ENCODE peak calls at places on chromosome 16, in four cellular contexts. M is AG04450, D is dorsolateral prefrontal cortex, W is BJ. V is an unnamed sample. For H3K27me3, the result is how much of the 10 kb centered on the place peaks cover.

GRCh38 chr16:81816351-81816750 is 37.3 kb downstream of the PLCG2 start:
- DNase-seq in M (no peak), D (no peak), W (no peak), V (no peak)

GRCh38 chr16:11296706-11297491 is 15.8 kb upstream of the PRM1 start:
- DNase-seq in M (no peak), D (no peak), W (no peak), V (no peak)

GRCh38 chr16:2196162-2196980 is at the start of gene CASKIN1:
- DNase-seq in M (no peak), D (no peak), W (no peak), V (no peak)

GRCh38 chr16:964696-965395 is 5.9 kb downstream of the LMF1 start:
- DNase-seq in M (no peak), D (peak), W (peak), V (no peak)

GRCh38 chr16:61323456-61323855 is 712.8 kb downstream of the CDH8 start:
- DNase-seq in M (no peak), D (no peak), W (no peak), V (no peak)

GRCh38 chr16:17412221-17412620 is 58.5 kb downstream of the XYLT1 start:
- DNase-seq in M (no peak), D (no peak), W (no peak), V (no peak)

GRCh38 chr16:85522517-85522841 is 90.6 kb upstream of the GSE1 start:
- DNase-seq in M (no peak), D (no peak), W (no peak), V (no peak)

GRCh38 chr16:10579965-10580918 is at the start of gene EMP2:
- DNase-seq in M (peak), D (no peak), W (no peak), V (peak)

GRCh38 chr16:49456763-49457162 is 83.2 kb downstream of the C16orf78 start:
- DNase-seq in M (no peak), D (no peak), W (no peak), V (peak)

GRCh38 chr16:72073831-72074230 is 10.8 kb downstream of the HPR start:
- DNase-seq in M (no peak), D (no peak), W (no peak), V (no peak)

GRCh38 chr16:85327731-85328664 is 215.7 kb upstream of the CIBAR2 start:
- DNase-seq in M (no peak), D (no peak), W (no peak), V (no peak)

GRCh38 chr16:74563828-74564263 is 43.1 kb downstream of the GLG1 start:
- DNase-seq in M (no peak), D (no peak), W (peak), V (peak)

GRCh38 chr16:50272111-50272571 is 5.8 kb downstream of the ADCY7 start:
- DNase-seq in M (no peak), D (no peak), W (no peak), V (no peak)

GRCh38 chr16:1289480-1289872 is 20.0 kb upstream of the UBE2I start:
- DNase-seq in M (no peak), D (no peak), W (no peak), V (no peak)

GRCh38 chr16:3879887-3880564 is 487 bp downstream of the CREBBP start:
- DNase-seq in M (no peak), D (peak), W (no peak), V (peak)

GRCh38 chr16:74716355-74716754 is 15.7 kb upstream of the MLKL start:
- DNase-seq in M (no peak), D (no peak), W (no peak), V (no peak)

GRCh38 chr16:50136399-50136798 is 16.7 kb upstream of the TENT4B start:
- DNase-seq in M (no peak), D (no peak), W (no peak), V (no peak)

GRCh38 chr16:15599303-15600070 is 43.5 kb downstream of the MARF1 start:
- DNase-seq in M (no peak), D (no peak), W (no peak), V (peak)

GRCh38 chr16:57720142-57720575 is 15.4 kb upstream of the KATNB1 start:
- DNase-seq in M (peak), D (peak), W (no peak), V (peak)

GRCh38 chr16:83849434-83849833 is 41.7 kb downstream of the HSBP1 start:
- DNase-seq in M (no peak), D (no peak), W (no peak), V (no peak)

GRCh38 chr16:72501739-72502653 is 330.0 kb upstream of the PMFBP1 start:
- DNase-seq in M (peak), D (peak), W (no peak), V (peak)

GRCh38 chr16:11666108-11667055 is 1.9 kb upstream of the SNN start:
- DNase-seq in M (no peak), D (no peak), W (no peak), V (no peak)

GRCh38 chr16:4081035-4081434 is 35.2 kb downstream of the ADCY9 start:
- DNase-seq in M (no peak), D (no peak), W (no peak), V (no peak)

GRCh38 chr16:27315333-27316037 is 1.7 kb downstream of the IL4R start:
- DNase-seq in M (no peak), D (no peak), W (no peak), V (peak)

GRCh38 chr16:52671560-52671959 is 124.6 kb upstream of the TOX3 start:
- DNase-seq in M (no peak), D (no peak), W (no peak), V (no peak)

GRCh38 chr16:84868829-84869457 is 49.2 kb downstream of the CRISPLD2 start:
- DNase-seq in M (no peak), D (no peak), W (no peak), V (no peak)

GRCh38 chr16:29701214-29701555 is 22.2 kb downstream of the QPRT start:
- DNase-seq in M (no peak), D (no peak), W (no peak), V (no peak)

GRCh38 chr16:59545666-59546065 is 811.5 kb upstream of the GOT2 start:
- DNase-seq in M (no peak), D (no peak), W (no peak), V (no peak)

GRCh38 chr16:12111223-12111622 is 134.7 kb downstream of the SNX29 start:
- DNase-seq in M (no peak), D (no peak), W (no peak), V (no peak)

GRCh38 chr16:22424161-22424937 is 49.9 kb upstream of the CDR2 start:
- DNase-seq in M (no peak), D (no peak), W (no peak), V (peak)

GRCh38 chr16:82464192-82464591 is 162.6 kb upstream of the CDH13 start:
- DNase-seq in M (no peak), D (no peak), W (no peak), V (no peak)

GRCh38 chr16:81457326-81458133 is 12.9 kb downstream of the CMIP start:
- DNase-seq in M (peak), D (no peak), W (peak), V (peak)

GRCh38 chr16:27644165-27644564 is 94.2 kb downstream of the KATNIP start:
- DNase-seq in M (no peak), D (no peak), W (no peak), V (no peak)

GRCh38 chr16:4486126-4486893 is 10.1 kb downstream of the HMOX2 start:
- DNase-seq in M (no peak), D (no peak), W (no peak), V (peak)

GRCh38 chr16:5416013-5416412 is 318.4 kb upstream of the EEF2KMT start:
- DNase-seq in M (no peak), D (no peak), W (no peak), V (no peak)

GRCh38 chr16:19434584-19434983 is 16.9 kb downstream of the TMC5 start:
- DNase-seq in M (no peak), D (no peak), W (no peak), V (no peak)
- H3K27me3 ChIP-seq in M (under half), D (under half), W (under half), V (under half)

GRCh38 chr16:89202422-89203215 is 2.3 kb upstream of the SLC22A31 start:
- DNase-seq in M (no peak), D (no peak), W (no peak), V (no peak)
- H3K27me3 ChIP-seq in M (half or more), D (under half), W (under half), V (under half)

DNA sequence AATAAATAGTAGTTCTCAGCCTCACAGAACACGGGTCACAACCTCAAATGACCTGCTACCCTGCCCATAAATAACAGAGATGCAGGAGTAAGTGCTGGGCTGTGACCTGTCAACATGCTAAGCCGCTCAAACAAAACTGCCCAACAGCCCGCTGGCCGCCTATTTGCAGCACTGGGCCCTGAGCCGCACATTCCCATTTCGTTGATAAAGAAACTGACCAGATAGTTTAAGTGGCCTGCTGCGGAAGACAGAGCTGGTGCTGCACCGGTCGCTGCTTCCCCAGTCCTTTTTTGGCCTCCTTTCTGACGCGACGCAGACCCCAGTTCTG is 443 bp upstream of the SLC6A2 start:
- DNase-seq in M (no peak), D (no peak), W (no peak), V (no peak)
- H3K27me3 ChIP-seq in M (half or more), D (under half), W (under half), V (under half)

GRCh38 chr16:54425681-54426549 is 139.3 kb upstream of the IRX3 start:
- DNase-seq in M (no peak), D (no peak), W (no peak), V (no peak)
- H3K27me3 ChIP-seq in M (under half), D (under half), W (under half), V (under half)

GRCh38 chr16:31006086-31006385 is 4.4 kb downstream of the STX1B start:
- DNase-seq in M (no peak), D (no peak), W (no peak), V (no peak)
- H3K27me3 ChIP-seq in M (under half), D (under half), W (under half), V (under half)

GRCh38 chr16:66843191-66843590 is 1.0 kb upstream of the CA7 start:
- DNase-seq in M (no peak), D (no peak), W (no peak), V (no peak)

GRCh38 chr16:66844009-66844341 is 239 bp upstream of the CA7 start:
- DNase-seq in M (no peak), D (no peak), W (no peak), V (no peak)

GRCh38 chr16:66840883-66841282 is 3.3 kb upstream of the CA7 start:
- DNase-seq in M (no peak), D (no peak), W (no peak), V (peak)

GRCh38 chr16:66842765-66843164 is 1.4 kb upstream of the CA7 start:
- DNase-seq in M (no peak), D (no peak), W (no peak), V (peak)

GRCh38 chr16:66841366-66841765 is 2.8 kb upstream of the CA7 start:
- DNase-seq in M (no peak), D (no peak), W (no peak), V (no peak)
- H3K27me3 ChIP-seq in M (half or more), D (under half), W (under half), V (under half)

GRCh38 chr16:24488045-24488444 is 51.3 kb upstream of the RBBP6 start:
- DNase-seq in M (no peak), D (no peak), W (no peak), V (no peak)
- H3K27me3 ChIP-seq in M (under half), D (under half), W (under half), V (under half)

GRCh38 chr16:88452485-88453216 is 429 bp upstream of the ZFPM1 start:
- DNase-seq in M (peak), D (peak), W (peak), V (peak)

GRCh38 chr16:88453621-88454314 is 688 bp downstream of the ZFPM1 start:
- DNase-seq in M (no peak), D (no peak), W (no peak), V (peak)

GRCh38 chr16:88449267-88449561 is 3.9 kb upstream of the ZFPM1 start:
- DNase-seq in M (no peak), D (no peak), W (no peak), V (no peak)

GRCh38 chr16:88453217-88453531 is at the start of gene ZFPM1:
- DNase-seq in M (no peak), D (no peak), W (no peak), V (no peak)

GRCh38 chr16:88451586-88452484 is 1.2 kb upstream of the ZFPM1 start:
- DNase-seq in M (no peak), D (no peak), W (no peak), V (no peak)
- H3K27me3 ChIP-seq in M (under half), D (under half), W (under half), V (under half)